ENCODE peak calls at places on chromosomes 16 and 17, in seven cellular contexts. B is transverse colon, L is HFF-Myc, T is DND-41, D is adrenal gland, Q is GM23338, U is spleen. S is an unnamed sample.
A peak's percentile ranks its signal among the peaks of the same experiment; 100 is the strongest.

GRCh38 chr17:74431568-74432483 is at the start of gene GPRC5C:
- DNase-seq in B (peak; percentile 92), L (no peak), T (no peak), D (peak; percentile 71), Q (peak; percentile 88), U (peak; percentile 84), S (peak; percentile 76)

GRCh38 chr17:66533572-66533971 is 231.2 kb downstream of the PRKCA start:
- DNase-seq in B (no peak), L (no peak), T (no peak), D (no peak), Q (peak; percentile 75), U (no peak), S (no peak)

GRCh38 chr16:68232335-68232734 is 3.6 kb downstream of the ESRP2 start:
- DNase-seq in B (no peak), L (no peak), T (no peak), D (no peak), Q (no peak), U (no peak), S (no peak)

GRCh38 chr17:81391964-81392908 is 3.0 kb upstream of the BAHCC1 start:
- DNase-seq in B (peak; percentile 46), L (no peak), T (no peak), D (peak; percentile 66), Q (peak; percentile 42), U (no peak), S (no peak)

GRCh38 chr17:47872651-47873161 is 21.7 kb upstream of the SP6 start:
- DNase-seq in B (no peak), L (no peak), T (no peak), D (no peak), Q (peak; percentile 76), U (peak; percentile 56), S (no peak)

GRCh38 chr16:27441998-27442397 is 40.0 kb downstream of the IL21R start:
- DNase-seq in B (no peak), L (no peak), T (no peak), D (no peak), Q (no peak), U (peak; percentile 28), S (no peak)

GRCh38 chr17:32970281-32970680 is 21.4 kb upstream of the SPACA3 start:
- DNase-seq in B (no peak), L (no peak), T (no peak), D (no peak), Q (no peak), U (no peak), S (no peak)

GRCh38 chr16:4474192-4474961 is at the start of gene NMRAL1:
- DNase-seq in B (peak; percentile 93), L (peak; percentile 73), T (peak; percentile 98), D (peak; percentile 90), Q (peak; percentile 98), U (peak; percentile 95), S (peak; percentile 97)

GRCh38 chr16:85378145-85379040 is 234.7 kb upstream of the GSE1 start:
- DNase-seq in B (no peak), L (no peak), T (no peak), D (no peak), Q (no peak), U (no peak), S (no peak)

GRCh38 chr17:1783834-1784611 is 22.2 kb downstream of the SERPINF1 start:
- DNase-seq in B (peak; percentile 74), L (peak; percentile 52), T (no peak), D (peak; percentile 95), Q (peak; percentile 55), U (peak; percentile 87), S (peak; percentile 63)

GRCh38 chr17:81237591-81238489 is 1.0 kb downstream of the TEPSIN start:
- DNase-seq in B (no peak), L (no peak), T (no peak), D (no peak), Q (no peak), U (no peak), S (no peak)

GRCh38 chr16:23423496-23424049 is 29.4 kb downstream of the COG7 start:
- DNase-seq in B (peak; percentile 85), L (peak; percentile 97), T (no peak), D (peak; percentile 77), Q (peak; percentile 41), U (no peak), S (peak; percentile 97)

GRCh38 chr16:31402687-31403086 is 9.6 kb downstream of the ITGAD start:
- DNase-seq in B (no peak), L (no peak), T (no peak), D (no peak), Q (no peak), U (no peak), S (no peak)

GRCh38 chr17:73474370-73474988 is 162.7 kb upstream of the CDC42EP4 start:
- DNase-seq in B (peak; percentile 67), L (peak; percentile 7), T (peak; percentile 6), D (peak; percentile 84), Q (no peak), U (no peak), S (peak; percentile 88)

GRCh38 chr17:55607736-55608341 is 96.6 kb upstream of the SMIM36 start:
- DNase-seq in B (peak; percentile 73), L (peak; percentile 66), T (peak; percentile 44), D (peak; percentile 33), Q (no peak), U (no peak), S (peak; percentile 4)

GRCh38 chr16:18804540-18804939 is 3.2 kb upstream of the ARL6IP1 start:
- DNase-seq in B (no peak), L (no peak), T (no peak), D (no peak), Q (peak; percentile 37), U (no peak), S (no peak)

GRCh38 chr16:60642956-60643355 is 1393.3 kb downstream of the CDH8 start:
- DNase-seq in B (no peak), L (no peak), T (no peak), D (no peak), Q (no peak), U (no peak), S (peak; percentile 90)

GRCh38 chr17:56833023-56833811 is 503 bp downstream of the C17orf67 start:
- DNase-seq in B (peak; percentile 75), L (no peak), T (peak; percentile 83), D (peak; percentile 47), Q (peak; percentile 77), U (peak; percentile 95), S (peak; percentile 92)

GRCh38 chr17:82201498-82201910 is 11.1 kb downstream of the CCDC57 start:
- DNase-seq in B (no peak), L (no peak), T (peak; percentile 68), D (no peak), Q (peak; percentile 13), U (no peak), S (no peak)

GRCh38 chr16:88639231-88640038 is 1.1 kb downstream of the IL17C start:
- DNase-seq in B (peak; percentile 74), L (no peak), T (no peak), D (no peak), Q (peak; percentile 92), U (no peak), S (no peak)

DNA sequence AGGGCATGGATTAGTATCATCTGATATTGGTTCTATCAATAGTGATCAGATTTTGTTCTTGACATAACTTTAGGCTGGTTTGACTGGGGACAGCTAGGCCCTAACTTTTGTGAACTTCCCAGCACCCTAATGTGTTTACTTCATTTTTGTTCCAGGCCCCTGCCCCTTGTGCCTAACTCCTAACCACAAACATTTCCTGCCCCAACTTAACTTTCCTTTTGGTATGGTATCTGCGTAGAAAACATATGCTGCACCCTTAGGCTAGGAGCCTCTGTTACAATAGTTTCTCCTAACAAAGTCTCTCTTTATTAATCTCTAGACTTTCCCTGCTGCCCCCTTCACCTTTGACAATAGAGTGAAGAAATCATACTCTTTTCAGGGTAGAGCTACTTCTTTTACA is 2.5 kb downstream of the ADPRM start:
- DNase-seq in B (no peak), L (no peak), T (peak; percentile 54), D (no peak), Q (no peak), U (no peak), S (no peak)
- H3K4me3 ChIP-seq in B (no peak overlapping the region), L (no peak overlapping the region), T (peak overlapping the region; percentile 43), D (no peak overlapping the region), Q (no peak overlapping the region), U (no peak overlapping the region), S (no peak overlapping the region)

GRCh38 chr17:7394452-7395191 is at the start of gene PLSCR3:
- DNase-seq in B (peak; percentile 90), L (peak; percentile 27), T (peak; percentile 83), D (peak; percentile 94), Q (peak; percentile 89), U (peak; percentile 97), S (peak; percentile 86)
- TF ChIP-seq CTCF in B (peak; percentile 24), L (no peak), T (peak; percentile 41), D (peak; percentile 26), Q (peak; percentile 28), U (no peak), S (peak; percentile 31)

GRCh38 chr16:66873685-66874055 is 6.6 kb upstream of the PDP2 start:
- DNase-seq in B (no peak), L (no peak), T (no peak), D (no peak), Q (peak; percentile 15), U (no peak), S (no peak)

GRCh38 chr16:66871840-66872239 is 8.5 kb upstream of the PDP2 start:
- DNase-seq in B (peak; percentile 79), L (no peak), T (no peak), D (no peak), Q (no peak), U (no peak), S (no peak)

GRCh38 chr16:66874079-66874775 is 6.1 kb upstream of the PDP2 start:
- DNase-seq in B (no peak), L (no peak), T (no peak), D (no peak), Q (peak; percentile 16), U (no peak), S (no peak)

GRCh38 chr16:66872524-66872923 is 7.8 kb upstream of the PDP2 start:
- DNase-seq in B (no peak), L (no peak), T (no peak), D (peak; percentile 35), Q (no peak), U (no peak), S (no peak)

DNA sequence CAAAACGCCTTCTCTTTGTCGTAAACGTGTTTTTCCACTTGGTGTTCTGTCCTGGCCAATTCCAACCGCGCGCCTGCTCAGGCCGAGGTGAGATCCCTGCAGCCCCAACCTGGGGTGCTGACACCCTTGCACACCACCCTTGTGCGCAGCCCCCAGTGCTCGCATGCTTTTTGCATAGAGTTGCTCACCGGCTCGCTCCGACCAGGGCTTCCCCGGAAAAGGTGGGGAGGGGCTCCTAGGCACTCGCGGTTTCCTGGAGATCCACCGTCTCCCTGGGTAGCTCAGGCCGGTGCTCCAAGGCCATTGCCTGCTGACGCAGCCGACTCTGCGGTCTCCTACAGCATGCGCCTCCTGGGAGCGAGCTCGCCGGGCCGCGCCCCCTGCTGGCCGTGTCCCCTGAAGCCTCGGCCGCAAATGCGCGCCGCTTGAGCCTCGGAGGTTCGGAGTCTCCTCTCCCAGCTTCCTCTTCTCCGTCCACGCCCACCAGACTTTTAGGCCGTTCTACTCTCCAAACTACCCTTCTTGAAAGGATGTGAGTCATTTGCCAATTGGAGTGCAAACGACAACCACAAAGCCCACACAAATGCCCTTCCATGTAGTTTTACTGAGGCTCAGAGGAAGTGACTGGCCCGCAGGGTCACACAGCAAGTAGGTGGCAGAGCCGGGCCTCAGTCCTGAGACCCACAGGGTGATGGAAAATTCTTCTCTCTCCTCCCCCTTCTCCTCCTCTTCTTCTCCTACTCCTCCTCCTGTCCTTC is 7.2 kb upstream of the PDP2 start:
- DNase-seq in B (peak; percentile 94), L (peak; percentile 100), T (peak; percentile 96), D (peak; percentile 96), Q (peak; percentile 94), U (peak; percentile 98), S (peak; percentile 96)
- H3K4me3 ChIP-seq in B (peak overlapping the region; percentile 43), L (peak overlapping the region; percentile 49), T (peak overlapping the region; percentile 53), D (no peak overlapping the region), Q (peak overlapping the region; percentile 61), U (peak overlapping the region; percentile 23), S (peak overlapping the region; percentile 4)

GRCh38 chr17:51351890-51352289 is 91.5 kb downstream of the UTP18 start:
- DNase-seq in B (no peak), L (no peak), T (no peak), D (peak; percentile 22), Q (no peak), U (no peak), S (no peak)
- TF ChIP-seq CTCF in B (no peak), L (no peak), T (no peak), D (no peak), Q (no peak), U (no peak), S (no peak)

S was measured in epithelial cell of esophagus.